ENCODE peak calls at places on chromosome 20, in eight cellular contexts. T, M, H, X, Q, W, P and I are unnamed samples.

GRCh38 chr20:25053207-25054132 is 4.5 kb downstream of the ACSS1 start:
- DNase-seq in T (peak; percentile 47), M (peak; percentile 81), H (no peak), X (peak; percentile 12), Q (no peak), W (no peak), P (peak; percentile 48), I (no peak)

GRCh38 chr20:57198359-57199072 is 67.9 kb downstream of the BMP7 start:
- DNase-seq in T (peak; percentile 39), M (no peak), H (no peak), X (no peak), Q (no peak), W (no peak), P (no peak), I (no peak)

GRCh38 chr20:18314786-18315406 is 26.6 kb downstream of the ZNF133 start:
- DNase-seq in T (peak; percentile 65), M (no peak), H (no peak), X (no peak), Q (no peak), W (no peak), P (no peak), I (no peak)

GRCh38 chr20:52054123-52054522 is 137.5 kb downstream of the ZFP64 start:
- DNase-seq in T (no peak), M (no peak), H (no peak), X (peak; percentile 70), Q (no peak), W (peak; percentile 13), P (no peak), I (no peak)

GRCh38 chr20:12660918-12661317 is 347.9 kb upstream of the SPTLC3 start:
- DNase-seq in T (no peak), M (no peak), H (no peak), X (no peak), Q (no peak), W (no peak), P (no peak), I (no peak)

GRCh38 chr20:17967595-17968365 is 814 bp downstream of the SNX5 start:
- DNase-seq in T (peak; percentile 61), M (no peak), H (no peak), X (no peak), Q (no peak), W (no peak), P (no peak), I (no peak)

GRCh38 chr20:49915118-49915379 is 280 bp downstream of the SPATA2 start:
- DNase-seq in T (no peak), M (no peak), H (no peak), X (no peak), Q (no peak), W (no peak), P (no peak), I (no peak)

GRCh38 chr20:3412600-3413392 is 5.3 kb upstream of the DNAAF9 start:
- DNase-seq in T (no peak), M (no peak), H (no peak), X (no peak), Q (no peak), W (no peak), P (no peak), I (no peak)

GRCh38 chr20:53003420-53003819 is 31.3 kb downstream of the TSHZ2 start:
- DNase-seq in T (peak; percentile 95), M (no peak), H (no peak), X (no peak), Q (no peak), W (no peak), P (no peak), I (no peak)

GRCh38 chr20:24027229-24027628 is 38.6 kb upstream of the GGTLC1 start:
- DNase-seq in T (no peak), M (peak; percentile 55), H (peak; percentile 73), X (peak; percentile 86), Q (peak; percentile 35), W (no peak), P (peak; percentile 44), I (peak; percentile 61)

GRCh38 chr20:58361549-58361948 is 27.5 kb upstream of the VAPB start:
- DNase-seq in T (peak; percentile 54), M (no peak), H (no peak), X (no peak), Q (no peak), W (no peak), P (no peak), I (no peak)

DNA sequence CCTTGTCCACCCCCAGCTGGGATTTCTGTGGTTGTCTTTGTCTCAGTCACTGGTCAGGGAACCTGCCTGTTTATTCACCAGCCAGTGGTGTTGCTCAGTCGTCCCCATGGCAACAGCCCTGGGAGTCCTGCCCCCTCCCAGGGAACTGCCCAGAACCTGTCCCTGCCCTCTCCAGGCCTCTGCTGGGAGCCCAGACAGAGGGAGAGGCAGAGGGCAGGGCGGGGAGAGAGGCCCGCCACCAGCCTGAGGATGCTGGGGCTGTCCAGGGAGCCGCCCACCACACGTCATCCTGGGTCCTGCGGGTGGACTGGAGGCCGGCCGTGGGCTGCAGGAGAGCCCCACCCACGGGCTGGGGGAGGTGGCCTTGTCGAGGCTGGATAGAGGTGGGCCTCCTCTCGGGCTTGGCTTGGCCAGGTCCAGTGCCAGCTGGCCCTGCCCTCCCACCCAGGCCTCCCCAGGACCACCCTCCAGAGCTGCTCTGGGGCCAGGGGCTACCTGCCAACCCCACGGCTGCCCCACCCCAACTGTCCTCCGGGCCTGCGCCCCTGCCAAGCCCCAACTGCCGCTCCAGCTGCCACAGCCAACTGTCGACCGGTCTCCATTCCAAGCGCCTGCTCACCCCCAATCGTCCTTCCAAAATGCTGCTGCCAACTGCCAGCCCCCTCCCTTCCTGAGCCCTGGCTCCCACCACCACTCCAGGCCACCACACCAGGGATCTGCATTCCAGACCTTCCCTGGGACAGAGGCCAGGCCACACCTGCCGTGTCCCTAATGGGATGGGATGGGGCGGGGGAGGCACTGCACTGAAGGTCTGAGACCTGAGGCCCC is 4.2 kb upstream of the ZBTB46 start:
- DNase-seq in T (peak; percentile 98), M (peak; percentile 93), H (no peak), X (no peak), Q (no peak), W (peak; percentile 84), P (peak; percentile 86), I (peak; percentile 87)
- H3K27ac ChIP-seq in T (no peak overlapping the region), M (peak overlapping the region; percentile 74), H (no peak overlapping the region), X (no peak overlapping the region), Q (no peak overlapping the region), W (no peak overlapping the region), P (peak overlapping the region; percentile 82), I (peak overlapping the region; percentile 46)

GRCh38 chr20:62377615-62378085 is 9.3 kb upstream of the RPS21 start:
- DNase-seq in T (no peak), M (no peak), H (no peak), X (no peak), Q (no peak), W (no peak), P (no peak), I (no peak)

GRCh38 chr20:62376112-62377063 is 9.3 kb upstream of the LAMA5 start:
- DNase-seq in T (peak; percentile 49), M (peak; percentile 52), H (no peak), X (no peak), Q (no peak), W (peak; percentile 79), P (no peak), I (no peak)

GRCh38 chr20:62381202-62381797 is 5.6 kb upstream of the RPS21 start:
- DNase-seq in T (peak; percentile 75), M (peak; percentile 49), H (no peak), X (no peak), Q (no peak), W (no peak), P (no peak), I (no peak)

GRCh38 chr20:62377064-62377461 is 9.8 kb upstream of the RPS21 start:
- DNase-seq in T (no peak), M (no peak), H (no peak), X (no peak), Q (no peak), W (no peak), P (no peak), I (no peak)

DNA sequence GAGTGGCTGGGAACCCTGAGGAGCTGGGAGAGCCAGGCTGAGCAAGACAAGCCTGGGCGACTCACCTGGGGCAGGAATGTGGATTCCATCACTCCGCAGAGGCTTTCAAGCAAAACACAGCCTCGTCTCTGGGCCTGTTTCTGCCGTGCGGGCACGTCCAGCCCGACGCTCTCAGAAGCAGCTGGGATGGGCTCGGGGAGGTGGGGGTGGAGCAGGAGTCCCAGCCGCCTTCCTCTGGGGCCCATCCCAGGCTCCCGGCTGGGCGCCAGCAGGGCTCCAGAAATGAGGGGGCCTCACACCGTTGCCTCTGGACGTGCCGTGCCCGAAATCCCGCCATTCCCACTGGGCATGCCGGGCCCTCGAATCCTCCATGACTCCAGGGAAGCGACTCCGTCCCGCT is 8.7 kb upstream of the RPS21 start:
- DNase-seq in T (peak; percentile 25), M (no peak), H (no peak), X (no peak), Q (no peak), W (no peak), P (no peak), I (no peak)
- H3K27ac ChIP-seq in T (no peak overlapping the region), M (no peak overlapping the region), H (no peak overlapping the region), X (no peak overlapping the region), Q (no peak overlapping the region), W (no peak overlapping the region), P (peak overlapping the region; percentile 75), I (peak overlapping the region; percentile 53)

GRCh38 chr20:343107-343506 is 3.8 kb upstream of the NRSN2 start:
- DNase-seq in T (no peak), M (no peak), H (no peak), X (no peak), Q (no peak), W (no peak), P (no peak), I (no peak)

GRCh38 chr20:347317-347639 is 367 bp downstream of the NRSN2 start:
- DNase-seq in T (no peak), M (no peak), H (no peak), X (no peak), Q (no peak), W (no peak), P (no peak), I (no peak)

GRCh38 chr20:346640-347316 is at the start of gene NRSN2:
- DNase-seq in T (peak; percentile 75), M (peak; percentile 59), H (no peak), X (peak; percentile 47), Q (no peak), W (no peak), P (peak; percentile 37), I (peak; percentile 64)

GRCh38 chr20:346033-346639 is 775 bp upstream of the NRSN2 start:
- DNase-seq in T (no peak), M (no peak), H (no peak), X (no peak), Q (no peak), W (no peak), P (no peak), I (no peak)

GRCh38 chr20:341682-342081 is 5.2 kb upstream of the NRSN2 start:
- DNase-seq in T (peak; percentile 87), M (no peak), H (no peak), X (peak; percentile 8), Q (no peak), W (no peak), P (no peak), I (no peak)
- H3K27ac ChIP-seq in T (no peak overlapping the region), M (no peak overlapping the region), H (no peak overlapping the region), X (no peak overlapping the region), Q (no peak overlapping the region), W (no peak overlapping the region), P (no peak overlapping the region), I (no peak overlapping the region)

DNA sequence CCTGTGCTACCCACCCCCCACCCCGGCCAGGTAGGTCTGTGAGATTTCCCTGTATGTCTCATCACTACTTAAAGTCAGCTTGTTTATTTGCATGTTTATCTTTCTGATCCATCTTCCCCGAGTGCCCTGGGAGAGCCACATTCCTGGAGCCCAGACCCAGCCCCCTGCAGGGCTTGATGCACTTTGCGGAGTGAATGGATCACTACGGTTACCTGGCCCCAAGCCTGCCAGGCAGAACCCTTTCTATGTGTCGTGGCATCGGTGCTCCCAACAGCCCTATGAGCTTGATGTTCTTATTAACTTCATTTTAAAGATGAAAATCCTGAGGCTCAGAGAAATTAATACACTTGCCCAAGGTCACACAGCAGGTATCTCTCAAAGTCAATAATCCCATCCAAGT is 13.6 kb upstream of the SLCO4A1 start:
- DNase-seq in T (no peak), M (no peak), H (no peak), X (no peak), Q (no peak), W (no peak), P (no peak), I (no peak)
- H3K27ac ChIP-seq in T (no peak overlapping the region), M (no peak overlapping the region), H (no peak overlapping the region), X (no peak overlapping the region), Q (no peak overlapping the region), W (no peak overlapping the region), P (no peak overlapping the region), I (no peak overlapping the region)